ENCODE peak calls at places on chromosomes 5 and 9, in ten cellular contexts. L is prostate gland; S is RWPE1; H is cardiac fibroblast; Q is CD4-positive, alpha-beta T cell; P is astrocyte; D is GM20000; M is lower lobe of right lung; Z is GM10248; B is mesothelial cell of epicardium. X is an unnamed sample.

GRCh38 chr9:92245005-92245797 is 48.3 kb downstream of the IARS1 start:
- DNase-seq in D (no peak), B (no peak), H (peak; percentile 88), M (no peak), L (no peak), Z (no peak), Q (no peak), S (no peak), P (peak; percentile 81), X (no peak)

GRCh38 chr5:120538644-120539043 is 74.5 kb downstream of the PRR16 start:
- DNase-seq in M (no peak), B (no peak), H (peak; percentile 73), Z (no peak), P (peak; percentile 68), S (no peak), L (no peak), D (no peak), Q (no peak), X (no peak)

GRCh38 chr9:14158911-14159310 is 155.0 kb downstream of the NFIB start:
- DNase-seq in M (no peak), B (no peak), S (peak; percentile 8), Q (no peak), H (peak; percentile 91), D (no peak), Z (no peak), P (peak; percentile 79), L (no peak), X (no peak)

GRCh38 chr9:129145841-129146292 is 32.2 kb downstream of the IER5L start:
- DNase-seq in S (no peak), H (peak; percentile 90), M (no peak), Q (no peak), D (no peak), Z (no peak), L (no peak), P (peak; percentile 95), B (no peak), X (no peak)

GRCh38 chr5:134223406-134224251 is 2.2 kb downstream of the PPP2CA start:
- DNase-seq in Q (no peak), B (no peak), S (no peak), P (no peak), D (no peak), H (peak; percentile 51), M (no peak), L (no peak), Z (no peak), X (no peak)

GRCh38 chr5:12292610-12293204 is 388.5 kb upstream of the CTNND2 start:
- DNase-seq in S (no peak), H (peak; percentile 9), Z (no peak), D (no peak), P (peak; percentile 15), Q (no peak), M (no peak), B (no peak), L (no peak), X (no peak)

GRCh38 chr5:101473483-101473882 is 570.4 kb upstream of the ST8SIA4 start:
- DNase-seq in M (no peak), S (peak; percentile 2), H (peak; percentile 11), Q (no peak), Z (no peak), D (no peak), L (no peak), B (no peak), P (peak; percentile 57), X (no peak)

GRCh38 chr9:91589101-91589553 is 165.5 kb upstream of the NFIL3 start:
- DNase-seq in D (peak; percentile 34), P (peak; percentile 61), H (peak; percentile 85), Q (no peak), M (no peak), B (peak; percentile 54), Z (peak; percentile 38), L (peak; percentile 10), S (no peak), X (no peak)

GRCh38 chr9:36222449-36222848 is 31.7 kb downstream of the CLTA start:
- DNase-seq in H (no peak), Q (no peak), Z (no peak), M (no peak), S (no peak), D (no peak), P (peak; percentile 33), B (no peak), L (no peak), X (no peak)

GRCh38 chr5:83313431-83313830 is 158.1 kb upstream of the VCAN start:
- DNase-seq in P (peak; percentile 77), Q (no peak), S (no peak), B (no peak), H (peak; percentile 50), M (no peak), Z (no peak), D (no peak), L (no peak), X (no peak)

GRCh38 chr5:90096415-90097081 is 313.0 kb downstream of the CETN3 start:
- DNase-seq in Z (no peak), S (peak; percentile 85), D (no peak), P (peak; percentile 92), B (no peak), L (no peak), Q (no peak), H (peak; percentile 79), M (no peak), X (no peak)

GRCh38 chr9:105046907-105047651 is 119.1 kb upstream of the ABCA1 start:
- DNase-seq in M (no peak), H (no peak), B (no peak), Z (no peak), D (no peak), S (no peak), Q (no peak), P (peak; percentile 16), L (no peak), X (no peak)

GRCh38 chr5:72242796-72243475 is 77.1 kb downstream of the MRPS27 start:
- DNase-seq in M (no peak), P (peak; percentile 80), Q (no peak), D (no peak), L (no peak), B (no peak), Z (no peak), H (no peak), S (no peak), X (no peak)

GRCh38 chr9:20622330-20623020 is at the start of gene MLLT3:
- DNase-seq in L (peak; percentile 95), P (peak; percentile 87), Z (peak; percentile 95), B (peak; percentile 97), Q (peak; percentile 96), H (peak; percentile 95), D (peak; percentile 95), S (peak; percentile 98), M (peak; percentile 97), X (peak; percentile 98)

GRCh38 chr5:152113401-152113800 is 188.8 kb upstream of the GLRA1 start:
- DNase-seq in B (no peak), D (no peak), H (no peak), L (no peak), Z (no peak), Q (peak; percentile 36), M (no peak), P (no peak), S (no peak), X (no peak)

GRCh38 chr5:152119091-152119490 is 194.4 kb upstream of the GLRA1 start:
- DNase-seq in P (no peak), Z (no peak), S (no peak), B (no peak), H (no peak), D (no peak), M (no peak), Q (no peak), L (no peak), X (no peak)

GRCh38 chr5:152116926-152117325 is 192.3 kb upstream of the GLRA1 start:
- DNase-seq in B (no peak), S (no peak), L (no peak), M (no peak), Q (no peak), P (no peak), Z (no peak), D (no peak), H (no peak), X (no peak)
- TF ChIP-seq CTCF in B (no peak), S (no peak), L (no peak), M (no peak), Q (no peak), P (no peak), Z (no peak), D (no peak), H (no peak), X (no peak)

GRCh38 chr9:86637515-86637914 is 283.3 kb upstream of the TUT7 start:
- DNase-seq in S (peak; percentile 16), Z (no peak), H (peak; percentile 45), M (no peak), P (peak; percentile 12), D (no peak), L (peak; percentile 13), B (peak; percentile 65), Q (no peak), X (peak; percentile 87)
- TF ChIP-seq CTCF in S (peak; percentile 66), Z (peak; percentile 36), H (peak; percentile 70), M (peak; percentile 52), P (peak; percentile 54), D (no peak), L (peak; percentile 48), B (peak; percentile 61), Q (no peak), X (peak; percentile 85)

DNA sequence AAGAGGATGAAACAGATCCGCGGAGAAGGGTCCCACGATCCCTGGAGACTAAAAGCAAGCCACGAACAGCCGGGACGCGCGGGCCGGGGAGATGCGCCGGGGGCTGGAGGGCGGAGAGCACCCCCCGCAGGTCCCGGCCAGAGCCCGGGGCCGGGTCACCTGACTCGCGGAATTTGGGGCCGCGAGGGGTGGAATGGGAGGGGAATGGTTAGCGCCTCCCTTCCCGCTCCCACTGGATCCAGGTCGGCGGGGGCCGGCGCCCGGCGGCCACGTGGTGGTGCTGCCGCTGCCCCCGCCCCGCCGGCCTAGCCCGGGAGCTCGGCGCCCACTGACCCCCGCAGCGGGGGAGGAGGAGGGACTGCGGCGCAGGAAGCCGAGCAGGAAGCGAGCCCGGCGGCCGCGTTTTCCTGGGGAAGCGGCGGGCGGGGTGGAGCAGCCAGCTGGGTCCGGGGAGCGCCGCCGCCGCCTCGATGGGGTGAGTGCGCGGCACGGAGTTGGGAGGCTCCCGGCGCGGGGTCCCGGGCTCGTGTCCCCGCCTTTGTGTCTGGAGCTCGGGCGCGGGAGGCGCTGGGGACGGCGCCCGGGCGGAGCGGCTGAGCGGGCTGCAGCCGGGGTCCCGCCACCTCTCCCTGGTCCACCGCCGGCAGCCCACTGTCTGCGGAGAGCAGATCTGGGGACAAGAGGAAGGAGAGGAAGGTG is at the start of gene RAI14:
- DNase-seq in D (peak; percentile 45), S (peak; percentile 81), M (peak; percentile 89), Z (peak; percentile 35), H (peak; percentile 82), P (peak; percentile 73), Q (no peak), B (peak; percentile 79), L (peak; percentile 76), X (peak; percentile 91)
- TF ChIP-seq CTCF in D (no peak), S (peak; percentile 25), M (peak; percentile 14), Z (no peak), H (no peak), P (no peak), Q (no peak), B (no peak), L (no peak), X (no peak)

GRCh38 chr9:70315389-70315788 is 56.6 kb downstream of the SMC5 start:
- DNase-seq in P (peak; percentile 57), D (no peak), L (no peak), Z (no peak), B (no peak), H (peak; percentile 59), Q (no peak), M (no peak), S (peak; percentile 18), X (no peak)

GRCh38 chr9:70322096-70322495 is 63.3 kb downstream of the SMC5 start:
- DNase-seq in S (no peak), D (no peak), B (no peak), L (no peak), P (no peak), Q (no peak), M (no peak), H (no peak), Z (no peak), X (no peak)

GRCh38 chr9:70318002-70318401 is 59.2 kb downstream of the SMC5 start:
- DNase-seq in B (no peak), S (no peak), H (no peak), M (no peak), L (no peak), Q (no peak), P (no peak), D (no peak), Z (no peak), X (no peak)
- TF ChIP-seq CTCF in B (peak; percentile 29), S (no peak), H (peak; percentile 7), M (no peak), L (no peak), Q (no peak), P (no peak), D (no peak), Z (no peak), X (no peak)